ENCODE peak calls at places on chromosome 5, in six cellular contexts. L is HFF-Myc, W is foreskin fibroblast, Y is GM12865, Z is IMR-90, C is progenitor cell of endocrine pancreas. B is an unnamed sample.

GRCh38 chr5:40405230-40405629 is 274.5 kb upstream of the PTGER4 start:
- DNase-seq in W (peak), Z (no peak), Y (no peak), C (no peak), L (no peak), B (no peak)

GRCh38 chr5:115132465-115132864 is 37.2 kb downstream of the TRIM36 start:
- DNase-seq in Y (no peak), L (no peak), Z (no peak), C (no peak), W (no peak), B (no peak)

GRCh38 chr5:15807248-15807647 is 307.3 kb downstream of the FBXL7 start:
- DNase-seq in W (peak), L (no peak), Y (no peak), C (no peak), Z (peak), B (no peak)

GRCh38 chr5:95824747-95825146 is 2.2 kb upstream of the GLRX start:
- DNase-seq in L (no peak), Z (no peak), W (no peak), Y (no peak), C (no peak), B (no peak)

GRCh38 chr5:145056805-145057204 is 778.3 kb downstream of the PRELID2 start:
- DNase-seq in W (peak), L (no peak), Y (peak), C (no peak), Z (peak), B (no peak)

GRCh38 chr5:34571380-34572041 is 84.6 kb upstream of the RAI14 start:
- DNase-seq in L (no peak), Y (no peak), W (peak), Z (peak), C (no peak), B (no peak)

GRCh38 chr5:42570946-42571625 is 147.8 kb downstream of the GHR start:
- DNase-seq in Z (peak), L (no peak), Y (no peak), W (peak), C (no peak), B (no peak)

GRCh38 chr5:72067682-72068470 is 39.4 kb upstream of the MAP1B start:
- DNase-seq in L (peak), Z (peak), W (peak), C (no peak), Y (no peak), B (no peak)

GRCh38 chr5:176513788-176514187 is 23.4 kb downstream of the RNF44 start:
- DNase-seq in C (no peak), W (no peak), Y (no peak), L (no peak), Z (no peak), B (no peak)

GRCh38 chr5:40052812-40053211 is 626.9 kb upstream of the PTGER4 start:
- DNase-seq in Y (no peak), C (no peak), L (no peak), Z (no peak), W (no peak), B (no peak)

GRCh38 chr5:178319541-178320041 is 87.0 kb upstream of the PHYKPL start:
- DNase-seq in C (no peak), Y (no peak), Z (no peak), L (no peak), W (no peak), B (no peak)

GRCh38 chr5:132049559-132049958 is 10.9 kb upstream of the IL3 start:
- DNase-seq in Y (no peak), C (no peak), Z (no peak), L (no peak), W (no peak), B (no peak)

GRCh38 chr5:112923148-112923917 is 1.3 kb upstream of the REEP5 start:
- DNase-seq in C (no peak), W (no peak), Z (no peak), Y (peak), L (no peak), B (no peak)

GRCh38 chr5:14265574-14265973 is 122.4 kb downstream of the TRIO start:
- DNase-seq in W (peak), L (peak), Y (no peak), C (no peak), Z (peak), B (no peak)

GRCh38 chr5:157540707-157541451 is 34.7 kb downstream of the ADAM19 start:
- DNase-seq in L (no peak), W (peak), Z (peak), Y (peak), C (no peak), B (peak)

GRCh38 chr5:32182463-32183081 is 8.5 kb upstream of the GOLPH3 start:
- DNase-seq in W (no peak), L (no peak), C (no peak), Z (no peak), Y (peak), B (no peak)

GRCh38 chr5:79750611-79751510 is 61.2 kb downstream of the CMYA5 start:
- DNase-seq in W (no peak), Z (no peak), Y (no peak), C (no peak), L (no peak), B (no peak)

GRCh38 chr5:138610468-138611294 is 35.5 kb upstream of the HSPA9 start:
- DNase-seq in Z (no peak), C (no peak), Y (no peak), L (no peak), W (no peak), B (peak)

GRCh38 chr5:89473196-89473595 is 590.2 kb upstream of the MEF2C start:
- DNase-seq in C (no peak), Z (no peak), L (no peak), Y (no peak), W (peak), B (no peak)

GRCh38 chr5:25567881-25568280 is 923.1 kb upstream of the CDH10 start:
- DNase-seq in Y (no peak), Z (no peak), L (no peak), W (no peak), C (no peak), B (no peak)

GRCh38 chr5:131671409-131671808 is 36.4 kb upstream of the RAPGEF6 start:
- DNase-seq in C (no peak), Z (no peak), W (no peak), L (no peak), Y (peak), B (no peak)

GRCh38 chr5:10581867-10582511 is 18.1 kb downstream of the ANKRD33B start:
- DNase-seq in Y (no peak), W (peak), L (no peak), Z (no peak), C (no peak), B (no peak)

GRCh38 chr5:7096294-7096693 is 299.6 kb upstream of the ADCY2 start:
- DNase-seq in Z (no peak), C (no peak), L (no peak), Y (no peak), W (no peak), B (no peak)

GRCh38 chr5:72107874-72108199 is 562 bp downstream of the MAP1B start:
- DNase-seq in C (no peak), L (no peak), Z (no peak), W (no peak), Y (peak), B (peak)

GRCh38 chr5:35029333-35029732 is 18.4 kb downstream of the AGXT2 start:
- DNase-seq in W (peak), Z (peak), C (no peak), L (peak), Y (no peak), B (no peak)

GRCh38 chr5:36683821-36684434 is 77.5 kb downstream of the SLC1A3 start:
- DNase-seq in W (peak), L (peak), C (no peak), Y (no peak), Z (peak), B (no peak)

GRCh38 chr5:113067635-113068344 is 91.2 kb downstream of the DCP2 start:
- DNase-seq in W (peak), C (no peak), L (no peak), Z (peak), Y (no peak), B (no peak)

GRCh38 chr5:164048527-164048926 is 543.1 kb downstream of the MAT2B start:
- DNase-seq in Y (no peak), C (no peak), Z (peak), L (no peak), W (peak), B (no peak)

GRCh38 chr5:177569894-177570293 is 15.5 kb upstream of the FAM193B start:
- DNase-seq in Y (no peak), W (no peak), L (no peak), C (no peak), Z (no peak), B (no peak)

GRCh38 chr5:158752656-158752973 is 347.1 kb downstream of the EBF1 start:
- DNase-seq in C (no peak), W (no peak), L (no peak), Z (no peak), Y (no peak), B (no peak)

GRCh38 chr5:157025093-157025698 is 33.7 kb downstream of the HAVCR1 start:
- DNase-seq in Z (no peak), W (no peak), Y (peak), L (no peak), C (no peak), B (no peak)

GRCh38 chr5:108788142-108788541 is 40.4 kb downstream of the FER start:
- DNase-seq in C (no peak), W (peak), L (no peak), Z (no peak), Y (no peak), B (no peak)

GRCh38 chr5:69531010-69531785 is 28.8 kb upstream of the GTF2H2C start:
- DNase-seq in Z (no peak), C (no peak), W (no peak), Y (no peak), L (no peak), B (no peak)

GRCh38 chr5:158820891-158821290 is 278.8 kb downstream of the EBF1 start:
- DNase-seq in L (no peak), Y (peak), C (no peak), Z (no peak), W (no peak), B (no peak)

GRCh38 chr5:171990713-171991015 is 15.8 kb downstream of the FBXW11 start:
- DNase-seq in Y (no peak), Z (no peak), W (no peak), C (no peak), L (no peak), B (no peak)

DNA sequence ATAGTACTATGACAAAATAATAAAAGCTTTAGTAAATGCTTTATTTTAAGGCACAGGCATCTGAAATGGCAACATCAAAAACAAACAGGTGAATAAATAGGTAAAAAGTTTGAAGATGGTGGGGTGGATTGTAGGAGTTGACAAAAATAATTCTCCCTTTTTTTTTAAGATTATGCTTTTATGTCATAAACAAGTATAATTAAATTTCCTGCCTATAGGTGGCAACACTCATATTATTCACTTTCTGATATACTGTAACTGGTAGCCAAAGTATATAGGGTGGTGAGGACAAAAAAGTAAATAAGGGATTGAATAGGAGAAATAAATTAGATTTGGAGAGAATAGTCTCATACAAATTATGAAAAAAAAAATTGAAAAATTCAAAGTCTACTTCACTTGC is 120.0 kb upstream of the ACOT12 start:
- DNase-seq in C (no peak), L (no peak), Y (no peak), Z (peak), W (no peak), B (no peak)
- TF ChIP-seq CTCF in C (no peak), L (no peak), Y (peak), Z (peak), W (no peak), B (peak)

DNA sequence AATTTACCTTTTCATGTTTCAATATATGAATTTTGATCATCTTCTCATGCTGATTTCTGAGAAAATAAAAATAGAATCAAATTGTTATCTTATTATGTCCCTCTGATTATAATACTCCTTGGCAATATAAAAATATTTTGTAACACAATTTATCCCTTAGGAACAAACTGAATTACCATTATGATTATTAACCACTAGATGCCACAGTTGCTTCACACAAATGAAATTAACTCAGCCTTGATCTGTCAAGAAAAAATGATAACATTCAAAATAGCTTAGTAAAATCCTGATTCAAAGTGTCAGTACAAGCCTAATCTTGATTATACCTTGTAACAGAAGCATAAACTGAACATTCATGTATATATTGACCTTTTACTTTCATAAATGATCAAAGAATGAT is 4.8 kb upstream of the CHSY3 start:
- DNase-seq in W (peak), C (no peak), L (no peak), Y (no peak), Z (peak), B (no peak)
- TF ChIP-seq CTCF in W (peak), C (peak), L (no peak), Y (peak), Z (peak), B (no peak)

GRCh38 chr5:1043327-1043726 is 34.7 kb downstream of the NKD2 start:
- DNase-seq in W (no peak), Y (no peak), Z (no peak), L (no peak), C (no peak), B (no peak)

GRCh38 chr5:1044117-1044516 is 35.5 kb downstream of the NKD2 start:
- DNase-seq in Z (no peak), W (no peak), C (no peak), L (no peak), Y (no peak), B (no peak)

GRCh38 chr5:1047332-1047965 is 38.8 kb downstream of the NKD2 start:
- DNase-seq in Z (no peak), Y (no peak), L (no peak), C (no peak), W (no peak), B (no peak)

GRCh38 chr5:1048162-1048721 is 39.6 kb downstream of the NKD2 start:
- DNase-seq in Y (no peak), Z (no peak), W (no peak), C (no peak), L (no peak), B (no peak)

GRCh38 chr5:1045960-1046560 is 37.5 kb downstream of the NKD2 start:
- DNase-seq in W (no peak), L (no peak), Y (no peak), C (no peak), Z (no peak), B (no peak)
- TF ChIP-seq CTCF in W (no peak), L (no peak), Y (no peak), C (no peak), Z (no peak), B (no peak)

GRCh38 chr5:110631236-110631635 is 95.2 kb downstream of the TMEM232 start:
- DNase-seq in L (no peak), Y (no peak), C (no peak), Z (no peak), W (no peak), B (no peak)

GRCh38 chr5:110630350-110630749 is 96.1 kb downstream of the TMEM232 start:
- DNase-seq in C (no peak), L (no peak), Y (peak), Z (no peak), W (no peak), B (no peak)

GRCh38 chr5:110623875-110624274 is 102.6 kb downstream of the TMEM232 start:
- DNase-seq in C (no peak), L (no peak), Y (no peak), W (peak), Z (peak), B (no peak)

DNA sequence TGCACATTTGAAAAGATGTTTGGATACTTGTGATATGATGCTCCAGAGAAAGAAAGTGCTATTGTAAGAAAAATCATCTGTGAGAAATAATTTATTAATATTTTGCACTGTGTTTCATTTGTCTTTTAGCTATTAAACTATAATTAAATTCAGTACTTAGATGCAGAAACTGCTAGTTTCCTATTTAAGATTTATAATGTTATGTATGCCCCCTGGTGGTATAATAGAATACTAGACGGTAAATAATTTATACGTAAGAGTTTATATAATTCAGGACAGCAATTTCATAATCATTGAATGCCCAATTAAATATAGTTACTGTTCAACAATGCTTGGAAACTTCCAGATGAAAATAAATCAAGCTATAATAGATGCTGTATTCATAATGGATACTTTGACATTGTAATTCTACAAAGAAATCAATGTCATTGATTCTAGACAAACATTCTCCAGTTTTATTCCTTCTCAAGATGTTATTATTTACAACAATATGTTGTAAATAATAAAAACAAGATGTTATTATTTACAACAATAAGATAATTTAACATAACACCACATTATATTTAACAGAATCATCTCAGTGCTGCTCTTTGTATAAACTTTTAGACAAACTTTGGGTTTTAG is 101.0 kb downstream of the TMEM232 start:
- DNase-seq in W (peak), C (no peak), L (no peak), Y (peak), Z (peak), B (no peak)
- TF ChIP-seq CTCF in W (no peak), C (peak), L (no peak), Y (peak), Z (peak), B (peak)

DNA sequence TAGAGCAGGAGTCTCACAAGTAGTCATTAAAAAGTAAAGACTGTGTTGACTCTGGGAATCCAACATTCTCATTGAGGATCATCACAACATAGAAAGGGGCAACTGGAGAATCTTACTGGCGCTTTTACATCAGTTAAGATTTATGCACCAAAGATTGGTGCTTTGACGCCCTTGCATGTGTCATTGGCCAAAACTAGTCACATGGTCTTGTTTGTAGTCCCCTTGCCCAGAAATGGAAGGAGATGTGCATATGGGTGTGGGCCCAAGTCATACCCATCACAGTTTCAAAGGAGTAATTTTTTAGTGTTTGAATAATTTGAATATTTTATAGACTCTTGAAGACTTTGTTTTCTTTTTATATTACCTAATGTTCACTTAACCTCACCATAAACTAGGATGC is 228.2 kb downstream of the PRR16 start:
- DNase-seq in C (no peak), Z (no peak), Y (no peak), W (no peak), L (no peak), B (no peak)
- TF ChIP-seq CTCF in C (no peak), Z (no peak), Y (no peak), W (no peak), L (no peak), B (no peak)

GRCh38 chr5:127321465-127321864 is 30.9 kb downstream of the MEGF10 start:
- DNase-seq in W (no peak), Z (no peak), L (no peak), Y (no peak), C (no peak), B (no peak)

GRCh38 chr5:127322405-127322804 is 31.8 kb downstream of the MEGF10 start:
- DNase-seq in W (no peak), Y (no peak), L (no peak), C (no peak), Z (no peak), B (no peak)

GRCh38 chr5:127330116-127330515 is 39.5 kb downstream of the MEGF10 start:
- DNase-seq in L (no peak), Y (no peak), Z (no peak), W (peak), C (no peak), B (no peak)

GRCh38 chr5:127324756-127325155 is 34.2 kb downstream of the MEGF10 start:
- DNase-seq in Z (no peak), Y (no peak), C (no peak), W (no peak), L (no peak), B (no peak)

GRCh38 chr5:127326438-127326837 is 35.8 kb downstream of the MEGF10 start:
- DNase-seq in L (no peak), Z (no peak), Y (no peak), W (no peak), C (no peak), B (no peak)
- TF ChIP-seq CTCF in L (no peak), Z (no peak), Y (no peak), W (no peak), C (peak), B (no peak)

GRCh38 chr5:1321576-1321975 is 23.3 kb downstream of the CLPTM1L start:
- DNase-seq in L (no peak), W (no peak), C (no peak), Y (no peak), Z (no peak), B (no peak)

GRCh38 chr5:1317921-1318565 is 23.2 kb upstream of the TERT start:
- DNase-seq in Z (no peak), W (no peak), C (no peak), Y (no peak), L (no peak), B (no peak)

GRCh38 chr5:1320436-1321344 is 24.2 kb downstream of the CLPTM1L start:
- DNase-seq in Z (no peak), C (no peak), Y (no peak), L (no peak), W (no peak), B (no peak)

GRCh38 chr5:1318659-1319251 is 23.9 kb upstream of the TERT start:
- DNase-seq in C (no peak), W (no peak), Z (no peak), Y (no peak), L (no peak), B (no peak)

GRCh38 chr5:1319436-1320343 is 24.8 kb upstream of the TERT start:
- DNase-seq in L (no peak), Z (no peak), Y (no peak), C (no peak), W (no peak), B (no peak)
- TF ChIP-seq CTCF in L (no peak), Z (no peak), Y (peak), C (peak), W (no peak), B (no peak)

GRCh38 chr5:150589791-150590601 is 50.5 kb upstream of the SYNPO start:
- DNase-seq in C (no peak), Y (peak), W (peak), L (peak), Z (peak), B (peak)
- TF ChIP-seq CTCF in C (peak), Y (no peak), W (peak), L (peak), Z (peak), B (peak)

GRCh38 chr5:106454651-106455415 is 1215.9 kb downstream of the EFNA5 start:
- DNase-seq in Z (peak), L (peak), C (no peak), W (peak), Y (peak), B (peak)
- TF ChIP-seq CTCF in Z (peak), L (peak), C (peak), W (peak), Y (peak), B (peak)

B was measured in endothelial cell.